ENCODE peak calls at places on chromosomes 11 and 22, in six cellular contexts. V is psoas muscle; B is BE2C; P is NCI-H524; Y is stimulated activated CD4-positive, alpha-beta T cell treated with anti-CD3 and anti-CD28 coated beads, Interleukin-15, amount 100 ng/mL, for 48 hours; F is brain pericyte. N is an unnamed sample.

GRCh38 chr11:9633674-9634073 is 30.2 kb upstream of the SWAP70 start:
- DNase-seq in V (no peak), B (no peak), P (no peak), Y (no peak), F (no peak), N (no peak)

GRCh38 chr11:134950692-134951304 is 538.8 kb upstream of the B3GAT1 start:
- DNase-seq in V (no peak), B (no peak), P (peak; percentile 12), Y (no peak), F (no peak), N (no peak)

GRCh38 chr11:120974980-120975379 is 48.9 kb upstream of the TBCEL start:
- DNase-seq in V (no peak), B (no peak), P (no peak), Y (no peak), F (no peak), N (no peak)

GRCh38 chr11:122242731-122243130 is 126.7 kb upstream of the BLID start:
- DNase-seq in V (no peak), B (no peak), P (no peak), Y (no peak), F (no peak), N (no peak)

GRCh38 chr22:44389926-44390925 is 77.5 kb upstream of the SHISAL1 start:
- DNase-seq in V (peak; percentile 35), B (peak; percentile 5), P (no peak), Y (no peak), F (no peak), N (no peak)

GRCh38 chr22:40414306-40414705 is 43.9 kb downstream of the SGSM3 start:
- DNase-seq in V (peak; percentile 11), B (no peak), P (no peak), Y (no peak), F (no peak), N (no peak)

GRCh38 chr22:48389916-48390315 is 1437.8 kb downstream of the BRD1 start:
- DNase-seq in V (no peak), B (no peak), P (no peak), Y (no peak), F (no peak), N (no peak)

GRCh38 chr11:47179655-47179991 is 2.9 kb upstream of the ARFGAP2 start:
- DNase-seq in V (peak; percentile 69), B (peak; percentile 50), P (peak; percentile 48), Y (no peak), F (no peak), N (no peak)

N was measured in GM12864.